ENCODE peak calls at places on chromosomes 3 and 15, in five cellular contexts. E is right lobe of liver; W is HepG2; K is CD8-positive, alpha-beta T cell; B is transverse colon. G is an unnamed sample. For H3K4me1, the result is how much of the 10 kb centered on the place peaks cover.

GRCh38 chr3:33732394-33732793 is 14.3 kb upstream of the CLASP2 start:
- DNase-seq in E (no peak), W (peak), K (no peak), B (no peak), G (no peak)

GRCh38 chr3:117998071-117998470 is 1036.6 kb downstream of the IGSF11 start:
- DNase-seq in E (no peak), W (no peak), K (no peak), B (no peak), G (no peak)

GRCh38 chr3:16362781-16363180 is 97.8 kb downstream of the OXNAD1 start:
- DNase-seq in E (no peak), W (no peak), K (no peak), B (no peak), G (no peak)

GRCh38 chr15:91975241-91975978 is 121.9 kb downstream of the SLCO3A1 start:
- DNase-seq in E (no peak), W (no peak), K (no peak), B (no peak), G (peak)

GRCh38 chr15:71397377-71397776 is 282.1 kb downstream of the THSD4 start:
- DNase-seq in E (no peak), W (no peak), K (no peak), B (peak), G (no peak)

GRCh38 chr3:152222327-152222726 is 46.4 kb upstream of the MBNL1 start:
- DNase-seq in E (no peak), W (no peak), K (no peak), B (no peak), G (no peak)

GRCh38 chr3:66816110-66816761 is 181.9 kb upstream of the KBTBD8 start:
- DNase-seq in E (no peak), W (peak), K (no peak), B (no peak), G (no peak)

GRCh38 chr3:126358038-126358815 is 1.0 kb upstream of the KLF15 start:
- DNase-seq in E (peak), W (no peak), K (no peak), B (no peak), G (no peak)

GRCh38 chr3:8836096-8836495 is 66.7 kb upstream of the OXTR start:
- DNase-seq in E (no peak), W (no peak), K (no peak), B (no peak), G (no peak)

GRCh38 chr3:128714887-128715496 is 11.0 kb upstream of the RAB7A start:
- DNase-seq in E (no peak), W (no peak), K (peak), B (peak), G (no peak)

GRCh38 chr3:144831955-144832716 is 860.5 kb downstream of the DIPK2A start:
- DNase-seq in E (no peak), W (no peak), K (no peak), B (no peak), G (no peak)

GRCh38 chr3:58670506-58671125 is 4.0 kb upstream of the FAM3D start:
- DNase-seq in E (no peak), W (no peak), K (no peak), B (peak), G (no peak)

GRCh38 chr15:68821190-68821897 is 649 bp upstream of the ANP32A start:
- DNase-seq in E (no peak), W (no peak), K (no peak), B (no peak), G (no peak)

GRCh38 chr15:63379492-63380150 is 2.0 kb downstream of the CA12 start:
- DNase-seq in E (no peak), W (no peak), K (no peak), B (no peak), G (no peak)

GRCh38 chr15:63718590-63719035 is 115.1 kb downstream of the HERC1 start:
- DNase-seq in E (no peak), W (peak), K (no peak), B (no peak), G (no peak)

GRCh38 chr3:134852893-134853351 is 57.9 kb downstream of the EPHB1 start:
- DNase-seq in E (no peak), W (no peak), K (no peak), B (peak), G (no peak)

GRCh38 chr3:197025736-197026480 is 3.7 kb downstream of the MELTF start:
- DNase-seq in E (no peak), W (no peak), K (peak), B (no peak), G (no peak)

GRCh38 chr3:174035317-174035886 is 637.9 kb downstream of the NLGN1 start:
- DNase-seq in E (no peak), W (no peak), K (no peak), B (no peak), G (no peak)
- H3K4me1 ChIP-seq in E (under half), W (under half), K (under half), B (under half), G (under half)

DNA sequence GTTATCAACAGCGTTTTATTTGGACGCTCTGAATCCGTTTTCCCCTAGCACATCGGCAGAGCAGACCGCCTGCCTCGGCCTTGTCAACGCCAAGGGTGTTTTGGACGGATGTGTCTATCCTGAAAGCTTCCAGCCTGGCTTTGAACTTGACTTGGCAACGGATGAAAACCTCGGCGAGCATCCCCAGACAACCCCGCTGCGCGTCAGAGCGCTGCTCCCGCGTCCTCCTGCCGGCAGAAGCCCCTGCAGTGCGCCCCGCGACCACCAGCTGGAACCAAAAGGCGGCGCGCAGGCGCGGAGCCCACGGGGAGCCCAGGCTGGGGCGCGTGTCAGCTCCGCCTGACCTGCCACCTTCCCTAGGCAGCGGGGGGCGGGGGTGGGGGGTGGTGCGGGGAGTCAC is 26.2 kb upstream of the ARL8B start:
- DNase-seq in E (no peak), W (no peak), K (no peak), B (no peak), G (no peak)
- H3K4me3 ChIP-seq in E (no peak), W (no peak), K (no peak), B (no peak), G (no peak)

GRCh38 chr3:10954740-10955139 is 37.8 kb upstream of the SLC6A1 start:
- DNase-seq in E (no peak), W (no peak), K (no peak), B (no peak), G (no peak)

GRCh38 chr3:10949197-10949596 is 43.4 kb upstream of the SLC6A1 start:
- DNase-seq in E (no peak), W (no peak), K (no peak), B (no peak), G (no peak)

GRCh38 chr3:10951295-10951926 is 41.1 kb upstream of the SLC6A1 start:
- DNase-seq in E (no peak), W (no peak), K (no peak), B (no peak), G (no peak)

GRCh38 chr3:10950476-10951294 is 41.9 kb upstream of the SLC6A1 start:
- DNase-seq in E (no peak), W (peak), K (no peak), B (no peak), G (peak)

DNA sequence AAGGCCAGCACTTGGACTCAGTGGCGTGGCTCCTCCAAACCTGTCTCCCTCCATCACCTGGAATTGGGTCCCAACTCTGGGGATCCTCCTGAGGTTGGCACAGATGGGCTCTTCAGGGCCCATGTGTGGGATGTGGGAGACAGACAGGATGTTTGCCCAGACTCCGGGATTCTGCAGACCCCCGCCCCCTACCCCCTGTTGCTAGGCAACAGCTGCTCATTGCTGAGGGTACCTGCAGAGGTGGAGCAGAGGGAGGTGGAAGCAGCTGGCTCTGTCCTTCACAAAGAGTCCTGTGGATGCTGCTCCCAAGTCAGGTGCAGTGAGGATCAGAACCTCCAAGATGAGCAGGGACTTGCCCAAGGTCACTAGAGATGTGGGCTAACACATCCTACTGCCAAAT is 40.0 kb upstream of the SLC6A1 start:
- DNase-seq in E (no peak), W (no peak), K (no peak), B (no peak), G (no peak)
- TF ChIP-seq CTCF in E (no peak), W (no peak), K (no peak), B (no peak), G (no peak)

DNA sequence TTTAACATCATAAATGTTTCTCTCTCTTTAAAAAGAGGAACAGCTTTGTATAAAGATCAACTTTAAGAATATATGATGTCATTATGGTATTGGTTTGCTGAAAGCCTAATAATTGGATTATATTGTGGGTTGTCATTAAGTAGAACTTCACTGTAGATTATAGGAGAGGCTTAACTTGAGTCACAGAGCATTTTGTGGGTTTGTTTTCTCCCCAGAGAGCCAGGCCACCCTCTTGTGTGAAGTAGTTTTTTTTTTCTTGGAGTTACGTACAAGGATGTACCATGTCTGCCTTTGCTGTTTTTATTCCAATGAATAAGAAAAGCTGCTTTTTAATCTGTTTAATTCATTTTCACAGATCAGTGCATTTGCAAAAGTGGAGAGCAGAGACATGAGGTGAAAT is 354.8 kb upstream of the TBL1XR1 start:
- DNase-seq in E (no peak), W (no peak), K (no peak), B (no peak), G (no peak)
- H3K4me1 ChIP-seq in E (under half), W (under half), K (under half), B (under half), G (under half)

GRCh38 chr3:183254816-183255730 is 2.0 kb downstream of the B3GNT5 start:
- DNase-seq in E (no peak), W (no peak), K (no peak), B (no peak), G (no peak)

GRCh38 chr3:183252973-183253363 is at the start of gene B3GNT5:
- DNase-seq in E (peak), W (no peak), K (no peak), B (peak), G (peak)

GRCh38 chr3:183253961-183254815 is 1.1 kb downstream of the B3GNT5 start:
- DNase-seq in E (peak), W (no peak), K (no peak), B (peak), G (peak)

GRCh38 chr3:183253364-183253960 is 409 bp downstream of the B3GNT5 start:
- DNase-seq in E (peak), W (no peak), K (peak), B (peak), G (no peak)

DNA sequence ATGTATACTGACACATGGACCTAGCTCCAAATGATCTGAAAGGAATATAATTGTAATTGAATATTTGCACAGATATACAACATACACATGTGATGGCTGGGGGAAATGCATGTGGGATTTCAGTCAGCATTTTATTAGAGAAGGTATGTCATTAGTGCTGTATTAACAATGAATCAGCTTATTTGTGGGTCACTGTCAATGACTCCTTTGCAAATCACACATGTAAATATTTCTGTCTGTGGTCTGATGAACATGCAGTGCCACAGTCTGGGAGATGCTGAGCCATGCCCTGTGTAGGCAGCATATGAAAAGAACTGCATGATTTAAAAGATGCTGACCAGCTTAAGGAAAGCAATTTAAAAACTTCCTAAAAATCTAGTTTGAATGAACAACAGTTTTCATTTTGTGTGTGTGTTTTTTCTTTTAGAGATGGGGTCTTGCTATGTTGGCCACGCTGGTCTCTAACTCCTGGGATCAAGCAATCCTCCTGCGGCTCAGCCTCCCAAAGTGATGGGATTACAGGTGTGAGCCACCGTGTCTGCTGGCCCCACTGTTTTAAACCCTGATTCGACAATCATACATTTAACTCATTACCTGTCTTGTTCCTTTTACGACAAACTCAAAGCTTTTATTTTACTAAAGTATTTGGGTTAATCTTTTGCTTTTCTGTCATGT is 808 bp upstream of the B3GNT5 start:
- DNase-seq in E (no peak), W (no peak), K (no peak), B (no peak), G (no peak)
- H3K4me3 ChIP-seq in E (no peak), W (no peak), K (no peak), B (no peak), G (peak)

DNA sequence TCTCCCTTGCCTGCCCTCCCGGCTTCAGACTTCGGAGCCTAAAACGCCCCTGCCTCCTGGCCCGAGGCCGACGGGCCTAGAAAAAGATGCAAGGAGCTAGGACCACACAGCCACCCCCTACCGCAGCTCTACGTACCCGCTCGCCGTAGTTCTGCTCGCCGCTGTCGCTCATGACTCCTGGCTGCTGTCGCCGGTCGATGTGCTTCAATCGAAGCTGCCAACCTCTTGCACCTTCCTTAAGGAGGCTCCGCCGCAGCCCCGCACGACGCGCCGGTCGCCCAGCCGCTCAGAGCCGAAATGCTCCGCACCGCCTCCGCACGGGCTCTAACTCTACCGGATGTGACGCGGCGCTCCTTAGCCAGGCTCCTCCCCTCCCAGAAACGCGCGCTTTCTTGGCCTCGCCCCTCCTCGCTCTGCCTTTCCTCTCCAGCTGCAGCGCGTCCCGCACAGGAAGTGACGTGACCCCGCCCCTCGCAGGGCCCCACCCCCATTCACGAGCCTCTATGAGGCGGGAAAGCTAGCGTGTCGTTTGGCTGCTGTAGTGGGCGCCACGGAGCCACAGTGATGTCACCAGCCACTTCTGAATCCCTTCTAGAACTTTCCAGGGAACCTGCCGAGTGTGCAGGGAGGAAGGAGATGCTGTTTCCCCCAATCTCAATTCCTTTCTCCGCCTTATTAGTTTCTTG is at the start of gene TRA2B:
- DNase-seq in E (peak), W (peak), K (peak), B (peak), G (peak)
- TF ChIP-seq CTCF in E (peak), W (peak), K (peak), B (no peak), G (no peak)

GRCh38 chr15:49844390-49844789 is 223.5 kb downstream of the DTWD1 start:
- DNase-seq in E (no peak), W (peak), K (no peak), B (peak), G (peak)
- H3K4me1 ChIP-seq in E (under half), W (under half), K (under half), B (under half), G (under half)

DNA sequence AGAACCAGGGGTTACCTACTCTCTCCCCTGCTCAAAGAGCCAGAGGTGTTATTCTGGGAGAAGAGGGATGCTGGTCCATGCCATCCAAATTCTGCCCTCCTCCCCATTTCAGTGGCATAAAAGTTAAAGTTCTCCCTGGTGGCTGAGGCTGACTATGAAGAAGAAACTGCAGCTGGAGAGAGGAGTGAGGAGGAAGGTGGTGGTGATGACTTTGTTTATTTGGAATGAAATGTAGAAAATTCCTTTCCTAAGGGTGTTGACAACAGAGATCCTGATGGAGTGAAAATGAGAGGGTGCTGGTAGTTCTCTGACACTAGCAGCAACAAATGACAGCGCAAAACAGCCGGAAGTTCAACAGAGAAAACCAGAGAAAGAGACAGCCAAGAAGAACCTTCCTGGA is 100.4 kb downstream of the PCCB start:
- DNase-seq in E (no peak), W (no peak), K (no peak), B (no peak), G (no peak)
- H3K4me3 ChIP-seq in E (no peak), W (no peak), K (no peak), B (no peak), G (no peak)

GRCh38 chr3:47781685-47782537 is at the start of gene SMARCC1:
- DNase-seq in E (peak), W (peak), K (peak), B (peak), G (peak)
- TF ChIP-seq CTCF in E (no peak), W (peak), K (no peak), B (peak), G (no peak)

GRCh38 chr3:158355623-158356588 is 215.1 kb upstream of the MLF1 start:
- DNase-seq in E (no peak), W (no peak), K (no peak), B (no peak), G (no peak)
- H3K4me1 ChIP-seq in E (under half), W (under half), K (under half), B (under half), G (under half)

G was measured in Caco-2.